ENCODE peak calls at places on chromosomes 16 and 17, in eight cellular contexts. M is CD4-positive, alpha-beta T cell; X is brain microvascular endothelial cell; B is neuronal stem cell; Y is mesendoderm; J is Panc1; H is sigmoid colon; C is CD8-positive, alpha-beta memory T cell. D is an unnamed sample.

GRCh38 chr17:33756021-33756420 is 462.9 kb upstream of the ASIC2 start:
- DNase-seq in M (no peak), X (no peak), B (no peak), Y (no peak), J (no peak), H (no peak), C (no peak), D (no peak)

GRCh38 chr16:84053237-84053636 is 10.6 kb upstream of the SLC38A8 start:
- DNase-seq in M (peak), X (no peak), B (no peak), Y (no peak), J (no peak), H (peak), C (no peak), D (no peak)

GRCh38 chr17:36631022-36631421 is 29.6 kb downstream of the MRM1 start:
- DNase-seq in M (no peak), X (no peak), B (no peak), Y (no peak), J (no peak), H (no peak), C (no peak), D (no peak)

GRCh38 chr17:15969463-15969862 is 24.5 kb downstream of the ADORA2B start:
- DNase-seq in M (no peak), X (no peak), B (no peak), Y (no peak), J (no peak), H (no peak), C (no peak), D (no peak)

GRCh38 chr17:50177983-50178834 is 12.4 kb downstream of the SGCA start:
- DNase-seq in M (peak), X (peak), B (no peak), Y (peak), J (peak), H (peak), C (peak), D (peak)

GRCh38 chr17:72135546-72136325 is 14.9 kb downstream of the SOX9 start:
- DNase-seq in M (no peak), X (no peak), B (no peak), Y (no peak), J (no peak), H (no peak), C (no peak), D (no peak)

GRCh38 chr17:81026266-81027036 is 8.5 kb upstream of the BAIAP2 start:
- DNase-seq in M (no peak), X (no peak), B (no peak), Y (no peak), J (no peak), H (peak), C (peak), D (no peak)

GRCh38 chr16:67407788-67408452 is 8.4 kb downstream of the ZDHHC1 start:
- DNase-seq in M (no peak), X (no peak), B (no peak), Y (peak), J (no peak), H (no peak), C (no peak), D (no peak)

DNA sequence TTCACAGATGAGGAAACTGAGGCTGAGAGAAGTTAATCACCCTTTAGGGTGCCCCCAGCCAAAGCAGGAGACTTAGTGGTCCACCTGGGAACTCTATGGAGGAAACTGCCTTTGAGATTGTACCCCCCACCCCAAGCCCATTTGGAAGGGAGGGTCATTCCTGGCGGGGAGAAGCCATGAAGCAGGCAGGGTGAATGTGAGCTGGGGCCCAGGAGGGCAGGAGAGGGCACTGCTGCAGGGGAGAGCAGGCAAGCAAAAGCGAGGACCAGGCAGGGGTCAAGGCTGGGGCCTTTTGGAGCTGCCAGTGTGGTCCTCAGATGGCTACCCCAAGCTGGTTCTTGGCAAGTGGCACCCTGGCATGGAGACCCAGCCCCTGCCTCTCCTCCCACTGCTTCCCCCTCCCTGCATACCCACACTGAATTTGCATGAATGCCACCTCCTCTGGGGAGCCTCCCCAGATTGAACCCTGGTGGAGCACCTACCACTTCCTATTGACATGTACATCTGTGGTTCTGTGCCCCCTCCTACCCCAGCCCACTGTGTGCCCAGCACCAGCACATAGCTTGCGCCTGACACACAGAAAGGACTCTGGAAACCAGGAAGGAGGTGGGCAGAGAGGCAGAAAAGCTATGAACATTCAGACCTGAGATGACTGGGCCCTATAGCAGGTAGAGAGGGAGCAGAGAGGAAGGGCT is 977 bp upstream of the TMC6 start:
- DNase-seq in M (peak), X (no peak), B (no peak), Y (no peak), J (no peak), H (no peak), C (peak), D (no peak)
- H3K27ac ChIP-seq in M (peak), X (no peak), B (no peak), Y (peak), J (peak), H (peak), C (peak), D (peak)

GRCh38 chr16:69618307-69618706 is 52.5 kb downstream of the NFAT5 start:
- DNase-seq in M (no peak), X (no peak), B (no peak), Y (no peak), J (no peak), H (no peak), C (no peak), D (no peak)
- H3K27ac ChIP-seq in M (no peak), X (no peak), B (no peak), Y (no peak), J (no peak), H (peak), C (no peak), D (no peak)

DNA sequence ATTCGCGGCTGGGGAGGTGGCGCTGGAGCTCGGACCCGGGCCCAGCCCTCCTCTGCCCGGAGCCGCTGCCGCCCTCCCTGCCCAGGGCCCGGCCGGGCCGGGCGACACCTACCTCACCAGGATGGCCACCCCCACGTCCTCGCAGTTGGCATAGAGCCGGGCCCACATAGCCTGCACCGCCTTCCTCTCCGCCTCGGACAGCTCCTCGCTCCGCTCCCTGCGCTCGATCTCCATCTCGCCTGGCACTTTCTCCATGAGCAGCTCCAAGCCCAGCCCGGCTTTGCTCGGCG is 276 bp downstream of the CYGB start:
- DNase-seq in M (no peak), X (no peak), B (no peak), Y (peak), J (no peak), H (no peak), C (no peak), D (no peak)
- H3K27ac ChIP-seq in M (no peak), X (no peak), B (no peak), Y (no peak), J (no peak), H (peak), C (no peak), D (no peak)

GRCh38 chr16:89277641-89278341 is 60.3 kb downstream of the ZNF778 start:
- DNase-seq in M (no peak), X (no peak), B (no peak), Y (no peak), J (no peak), H (no peak), C (no peak), D (no peak)
- H3K27ac ChIP-seq in M (no peak), X (no peak), B (no peak), Y (no peak), J (no peak), H (no peak), C (no peak), D (no peak)